ENCODE peak calls at places on chromosomes 5 and 9, in eight cellular contexts. I is cardiac fibroblast, N is mucosa of descending colon, V is colonic mucosa, X is coronary artery, P is astrocyte of the spinal cord, Z is upper lobe of right lung, F is AG04449. Q is an unnamed sample.

GRCh38 chr9:127179633-127180401 is 57.4 kb upstream of the ANGPTL2 start:
- DNase-seq in X (peak; percentile 69), V (peak; percentile 29), Z (peak; percentile 48), F (no peak), I (no peak), N (no peak), P (peak; percentile 23), Q (no peak)

GRCh38 chr5:172920995-172921394 is 38.2 kb upstream of the RPL26L1 start:
- DNase-seq in I (no peak), V (no peak), X (no peak), Z (no peak), N (no peak), P (no peak), F (no peak), Q (no peak)

GRCh38 chr5:78005021-78005785 is 229.1 kb upstream of the TBCA start:
- DNase-seq in I (peak; percentile 54), V (no peak), N (no peak), P (peak; percentile 24), Z (no peak), F (no peak), X (no peak), Q (no peak)

GRCh38 chr9:126561582-126561981 is 52.1 kb upstream of the LMX1B start:
- DNase-seq in P (no peak), N (no peak), F (no peak), X (no peak), V (no peak), Z (no peak), I (no peak), Q (no peak)

GRCh38 chr5:1661831-1662558 is 137.6 kb downstream of the MRPL36 start:
- DNase-seq in X (peak; percentile 63), I (no peak), Z (peak; percentile 40), V (no peak), F (no peak), N (no peak), P (no peak), Q (no peak)

GRCh38 chr9:107465467-107466451 is 23.8 kb downstream of the KLF4 start:
- DNase-seq in F (no peak), Z (peak; percentile 86), X (peak; percentile 81), P (peak; percentile 53), V (peak; percentile 75), N (peak; percentile 82), I (peak; percentile 74), Q (peak; percentile 65)

GRCh38 chr5:149932445-149933350 is 11.9 kb downstream of the PDE6A start:
- DNase-seq in N (no peak), V (no peak), P (no peak), I (peak; percentile 15), X (no peak), F (no peak), Z (no peak), Q (peak; percentile 66)

GRCh38 chr9:76519027-76519835 is 60.2 kb downstream of the GCNT1 start:
- DNase-seq in Z (no peak), P (peak; percentile 62), I (no peak), X (no peak), V (no peak), N (no peak), F (no peak), Q (no peak)

GRCh38 chr5:75021800-75022199 is 30.6 kb downstream of the GCNT4 start:
- DNase-seq in N (no peak), P (no peak), I (no peak), F (no peak), X (no peak), Z (no peak), V (no peak), Q (no peak)

GRCh38 chr5:75028090-75028489 is 24.3 kb downstream of the GCNT4 start:
- DNase-seq in Z (no peak), X (no peak), N (no peak), V (no peak), I (no peak), P (no peak), F (no peak), Q (no peak)

GRCh38 chr5:75021229-75021628 is 31.1 kb downstream of the GCNT4 start:
- DNase-seq in V (no peak), I (no peak), X (no peak), F (no peak), N (no peak), Z (no peak), P (no peak), Q (peak; percentile 15)

GRCh38 chr5:75020016-75020656 is 32.2 kb downstream of the GCNT4 start:
- DNase-seq in V (peak; percentile 20), N (no peak), F (no peak), I (no peak), Z (no peak), X (no peak), P (no peak), Q (no peak)

DNA sequence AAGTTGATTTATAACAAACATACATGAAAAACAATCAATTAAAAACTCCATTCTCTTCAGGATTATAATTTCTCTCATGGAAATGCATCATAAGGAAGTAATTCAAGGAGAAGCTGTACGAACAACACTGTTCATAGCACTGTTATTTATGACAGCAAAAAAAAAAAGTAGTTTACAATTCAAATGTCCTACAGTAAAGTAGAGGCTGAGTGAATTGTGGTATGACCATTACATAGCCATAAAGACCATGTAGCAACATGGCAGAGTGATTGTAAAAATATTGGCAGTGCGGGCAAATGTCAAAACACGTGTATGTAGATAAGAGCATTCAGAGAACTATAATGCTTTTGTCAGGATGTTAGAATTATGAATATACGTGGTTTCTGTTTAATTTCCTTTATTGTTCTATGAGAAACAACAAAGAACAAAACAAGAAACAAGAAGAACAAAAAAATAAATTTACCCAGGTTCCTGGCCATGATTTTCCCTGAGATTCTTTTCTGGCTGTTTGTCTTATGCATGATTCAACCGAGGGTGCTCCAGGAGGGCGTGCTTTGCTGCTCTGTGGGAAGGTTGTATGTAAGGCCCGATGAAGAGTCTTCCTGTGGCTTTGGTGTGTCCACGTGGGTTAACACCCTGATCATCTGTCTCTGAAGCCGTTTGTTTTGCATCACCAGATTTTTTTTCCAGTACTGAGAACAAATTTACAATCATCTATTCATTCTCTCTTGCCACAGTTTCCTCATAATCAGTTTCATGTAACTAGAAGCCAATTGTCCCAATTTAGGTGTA is 28.8 kb downstream of the GCNT4 start:
- DNase-seq in P (no peak), Z (no peak), I (no peak), V (no peak), N (no peak), F (no peak), X (no peak), Q (no peak)
- H3K4me3 ChIP-seq in P (no peak overlapping the region), Z (no peak overlapping the region), I (no peak overlapping the region), V (no peak overlapping the region), N (no peak overlapping the region), F (no peak overlapping the region), X (no peak overlapping the region), Q (no peak overlapping the region)

GRCh38 chr9:133592731-133593409 is 16.3 kb downstream of the FAM163B start:
- DNase-seq in X (no peak), P (no peak), F (no peak), V (no peak), Z (no peak), N (no peak), I (peak; percentile 40), Q (no peak)
- TF ChIP-seq CTCF in X (no peak), P (peak; percentile 27), F (no peak), V (no peak), Z (peak; percentile 8), N (no peak), I (peak; percentile 60), Q (peak; percentile 53)

GRCh38 chr5:177131711-177132503 is 1.7 kb upstream of the NSD1 start:
- DNase-seq in I (no peak), N (peak; percentile 62), P (no peak), Z (peak; percentile 66), F (no peak), X (peak; percentile 73), V (no peak), Q (no peak)
- H3K4me3 ChIP-seq in I (no peak overlapping the region), N (no peak overlapping the region), P (no peak overlapping the region), Z (peak overlapping the region; percentile 87), F (no peak overlapping the region), X (peak overlapping the region; percentile 85), V (no peak overlapping the region), Q (no peak overlapping the region)

GRCh38 chr5:75667586-75667985 is 49.7 kb downstream of the POC5 start:
- DNase-seq in F (no peak), Z (no peak), P (no peak), N (no peak), V (no peak), I (no peak), X (no peak), Q (no peak)

GRCh38 chr5:75664933-75665332 is 52.3 kb downstream of the POC5 start:
- DNase-seq in N (no peak), V (no peak), X (no peak), F (no peak), I (no peak), P (no peak), Z (no peak), Q (no peak)

GRCh38 chr5:75668348-75668895 is 48.8 kb downstream of the POC5 start:
- DNase-seq in P (no peak), V (no peak), N (no peak), I (no peak), Z (no peak), F (no peak), X (no peak), Q (no peak)

GRCh38 chr5:75668988-75669760 is 48.1 kb downstream of the POC5 start:
- DNase-seq in F (no peak), X (no peak), I (peak; percentile 21), N (peak; percentile 61), P (no peak), V (peak; percentile 76), Z (no peak), Q (peak; percentile 76)

DNA sequence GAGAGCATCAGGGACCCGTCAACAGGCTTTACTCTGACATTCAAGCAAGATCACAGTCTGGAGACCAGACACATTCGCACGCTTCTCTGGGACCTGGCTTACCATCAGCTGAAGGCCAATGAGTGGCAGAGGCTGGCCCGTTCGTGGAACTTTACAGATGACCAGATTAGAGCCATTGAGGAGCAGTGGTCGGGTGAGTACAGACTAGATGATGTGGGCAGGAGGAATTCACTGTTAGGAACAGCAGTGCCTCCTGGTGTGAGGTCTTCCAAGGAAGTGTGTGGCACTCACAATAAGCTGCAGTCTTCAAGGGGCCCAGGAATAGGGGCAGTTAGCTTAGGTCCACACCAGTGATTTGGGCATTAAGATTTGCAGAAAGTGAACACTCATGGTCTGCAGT is 50.4 kb downstream of the POC5 start:
- DNase-seq in F (no peak), V (no peak), P (no peak), X (no peak), I (no peak), N (no peak), Z (no peak), Q (peak; percentile 71)
- TF ChIP-seq CTCF in F (no peak), V (no peak), P (no peak), X (no peak), I (no peak), N (no peak), Z (no peak), Q (peak; percentile 44)

DNA sequence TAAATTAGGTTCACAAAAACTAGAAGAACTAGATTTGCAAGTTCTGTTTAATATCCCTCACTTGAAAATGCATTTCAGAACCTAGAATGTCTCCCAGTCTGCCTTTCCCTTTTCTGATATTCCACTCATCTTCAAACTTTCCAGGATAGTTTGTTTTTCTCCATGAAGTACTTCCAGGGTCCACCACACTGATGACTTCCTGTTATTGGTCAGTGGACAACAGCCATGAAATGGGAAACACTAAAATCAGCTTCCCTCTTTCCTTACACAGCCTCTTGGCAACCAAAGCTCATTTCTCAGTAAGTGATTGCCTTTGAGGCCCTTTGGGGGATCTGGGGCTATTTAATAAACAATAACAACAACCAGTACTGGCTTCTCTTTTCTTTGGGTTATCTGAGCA is 68.6 kb downstream of the SERINC5 start:
- DNase-seq in V (no peak), F (no peak), X (no peak), I (no peak), N (no peak), P (no peak), Z (no peak), Q (no peak)
- H3K4me3 ChIP-seq in V (no peak overlapping the region), F (no peak overlapping the region), X (no peak overlapping the region), I (no peak overlapping the region), N (no peak overlapping the region), P (no peak overlapping the region), Z (no peak overlapping the region), Q (no peak overlapping the region)